ENCODE peak calls at places on chromosomes 12 and 14, in eight cellular contexts. One of them, this sample, is unnamed.

GRCh38 chr12:106978035-106978800 is 8.7 kb downstream of the MTERF2 start:
- DNase-seq in lower leg skin: no peak
- DNase-seq in NCI-H1417 treated with DMSO at 0.1 percent for 48 hours: no peak
- DNase-seq in SJSA1: peak
- DNase-seq in NCI-H1436: no peak
- DNase-seq in lung microvascular endothelial cell: peak
- DNase-seq in stimulated activated CD4-positive, alpha-beta T cell treated with anti-CD3 and anti-CD28 coated beads, Interleukin-4, amount 100 ng/mL, for 4 hours: no peak
- DNase-seq in GM12865: no peak
- DNase-seq in this sample: no peak

GRCh38 chr12:50621435-50622304 is 116.9 kb downstream of the DIP2B start:
- DNase-seq in lower leg skin: no peak
- DNase-seq in NCI-H1417 treated with DMSO at 0.1 percent for 48 hours: no peak
- DNase-seq in SJSA1: peak
- DNase-seq in NCI-H1436: no peak
- DNase-seq in lung microvascular endothelial cell: no peak
- DNase-seq in stimulated activated CD4-positive, alpha-beta T cell treated with anti-CD3 and anti-CD28 coated beads, Interleukin-4, amount 100 ng/mL, for 4 hours: no peak
- DNase-seq in GM12865: no peak
- DNase-seq in this sample: no peak

GRCh38 chr12:2555487-2556082 is 239.2 kb upstream of the FKBP4 start:
- DNase-seq in lower leg skin: no peak
- DNase-seq in NCI-H1417 treated with DMSO at 0.1 percent for 48 hours: peak
- DNase-seq in SJSA1: no peak
- DNase-seq in NCI-H1436: peak
- DNase-seq in lung microvascular endothelial cell: no peak
- DNase-seq in stimulated activated CD4-positive, alpha-beta T cell treated with anti-CD3 and anti-CD28 coated beads, Interleukin-4, amount 100 ng/mL, for 4 hours: no peak
- DNase-seq in GM12865: no peak
- DNase-seq in this sample: no peak

GRCh38 chr12:6271281-6271680 is 39.2 kb upstream of the PLEKHG6 start:
- DNase-seq in lower leg skin: no peak
- DNase-seq in NCI-H1417 treated with DMSO at 0.1 percent for 48 hours: no peak
- DNase-seq in SJSA1: no peak
- DNase-seq in NCI-H1436: no peak
- DNase-seq in lung microvascular endothelial cell: no peak
- DNase-seq in stimulated activated CD4-positive, alpha-beta T cell treated with anti-CD3 and anti-CD28 coated beads, Interleukin-4, amount 100 ng/mL, for 4 hours: no peak
- DNase-seq in GM12865: no peak
- DNase-seq in this sample: no peak

GRCh38 chr14:76977793-76978730 is 50.4 kb downstream of the IRF2BPL start:
- DNase-seq in lower leg skin: peak
- DNase-seq in NCI-H1417 treated with DMSO at 0.1 percent for 48 hours: no peak
- DNase-seq in SJSA1: no peak
- DNase-seq in NCI-H1436: no peak
- DNase-seq in lung microvascular endothelial cell: no peak
- DNase-seq in stimulated activated CD4-positive, alpha-beta T cell treated with anti-CD3 and anti-CD28 coated beads, Interleukin-4, amount 100 ng/mL, for 4 hours: peak
- DNase-seq in GM12865: peak
- DNase-seq in this sample: peak

GRCh38 chr12:132734206-132734605 is 23.6 kb downstream of the PGAM5 start:
- DNase-seq in lower leg skin: no peak
- DNase-seq in NCI-H1417 treated with DMSO at 0.1 percent for 48 hours: no peak
- DNase-seq in SJSA1: no peak
- DNase-seq in NCI-H1436: no peak
- DNase-seq in lung microvascular endothelial cell: no peak
- DNase-seq in stimulated activated CD4-positive, alpha-beta T cell treated with anti-CD3 and anti-CD28 coated beads, Interleukin-4, amount 100 ng/mL, for 4 hours: no peak
- DNase-seq in GM12865: no peak
- DNase-seq in this sample: no peak

GRCh38 chr14:79028281-79028680 is 858.1 kb downstream of the NRXN3 start:
- DNase-seq in lower leg skin: no peak
- DNase-seq in NCI-H1417 treated with DMSO at 0.1 percent for 48 hours: no peak
- DNase-seq in SJSA1: no peak
- DNase-seq in NCI-H1436: no peak
- DNase-seq in lung microvascular endothelial cell: no peak
- DNase-seq in stimulated activated CD4-positive, alpha-beta T cell treated with anti-CD3 and anti-CD28 coated beads, Interleukin-4, amount 100 ng/mL, for 4 hours: no peak
- DNase-seq in GM12865: no peak
- DNase-seq in this sample: no peak

GRCh38 chr14:91059576-91060471 is 617 bp downstream of the RPS6KA5 start:
- DNase-seq in lower leg skin: peak
- DNase-seq in NCI-H1417 treated with DMSO at 0.1 percent for 48 hours: no peak
- DNase-seq in SJSA1: peak
- DNase-seq in NCI-H1436: peak
- DNase-seq in lung microvascular endothelial cell: peak
- DNase-seq in stimulated activated CD4-positive, alpha-beta T cell treated with anti-CD3 and anti-CD28 coated beads, Interleukin-4, amount 100 ng/mL, for 4 hours: peak
- DNase-seq in GM12865: peak
- DNase-seq in this sample: peak

GRCh38 chr14:105387530-105387922 is 10.8 kb upstream of the TEX22 start:
- DNase-seq in lower leg skin: no peak
- DNase-seq in NCI-H1417 treated with DMSO at 0.1 percent for 48 hours: no peak
- DNase-seq in SJSA1: no peak
- DNase-seq in NCI-H1436: no peak
- DNase-seq in lung microvascular endothelial cell: no peak
- DNase-seq in stimulated activated CD4-positive, alpha-beta T cell treated with anti-CD3 and anti-CD28 coated beads, Interleukin-4, amount 100 ng/mL, for 4 hours: no peak
- DNase-seq in GM12865: no peak
- DNase-seq in this sample: no peak

GRCh38 chr14:101781240-101782061 is 19.9 kb downstream of the PPP2R5C start:
- DNase-seq in lower leg skin: no peak
- DNase-seq in NCI-H1417 treated with DMSO at 0.1 percent for 48 hours: no peak
- DNase-seq in SJSA1: no peak
- DNase-seq in NCI-H1436: no peak
- DNase-seq in lung microvascular endothelial cell: no peak
- DNase-seq in stimulated activated CD4-positive, alpha-beta T cell treated with anti-CD3 and anti-CD28 coated beads, Interleukin-4, amount 100 ng/mL, for 4 hours: peak
- DNase-seq in GM12865: no peak
- DNase-seq in this sample: no peak

GRCh38 chr14:32698831-32699230 is 239.8 kb upstream of the NPAS3 start:
- DNase-seq in lower leg skin: no peak
- DNase-seq in NCI-H1417 treated with DMSO at 0.1 percent for 48 hours: no peak
- DNase-seq in SJSA1: no peak
- DNase-seq in NCI-H1436: no peak
- DNase-seq in lung microvascular endothelial cell: no peak
- DNase-seq in stimulated activated CD4-positive, alpha-beta T cell treated with anti-CD3 and anti-CD28 coated beads, Interleukin-4, amount 100 ng/mL, for 4 hours: no peak
- DNase-seq in GM12865: no peak
- DNase-seq in this sample: no peak

GRCh38 chr12:126780343-126780742 is 1486.6 kb upstream of the TMEM132C start:
- DNase-seq in lower leg skin: no peak
- DNase-seq in NCI-H1417 treated with DMSO at 0.1 percent for 48 hours: no peak
- DNase-seq in SJSA1: no peak
- DNase-seq in NCI-H1436: no peak
- DNase-seq in lung microvascular endothelial cell: no peak
- DNase-seq in stimulated activated CD4-positive, alpha-beta T cell treated with anti-CD3 and anti-CD28 coated beads, Interleukin-4, amount 100 ng/mL, for 4 hours: no peak
- DNase-seq in GM12865: no peak
- DNase-seq in this sample: no peak

GRCh38 chr12:26091837-26092236 is 33.0 kb downstream of the BHLHE41 start:
- DNase-seq in lower leg skin: no peak
- DNase-seq in NCI-H1417 treated with DMSO at 0.1 percent for 48 hours: no peak
- DNase-seq in SJSA1: no peak
- DNase-seq in NCI-H1436: no peak
- DNase-seq in lung microvascular endothelial cell: peak
- DNase-seq in stimulated activated CD4-positive, alpha-beta T cell treated with anti-CD3 and anti-CD28 coated beads, Interleukin-4, amount 100 ng/mL, for 4 hours: no peak
- DNase-seq in GM12865: no peak
- DNase-seq in this sample: no peak

GRCh38 chr12:111616177-111616623 is 17.1 kb upstream of the ATXN2 start:
- DNase-seq in lower leg skin: no peak
- DNase-seq in NCI-H1417 treated with DMSO at 0.1 percent for 48 hours: no peak
- DNase-seq in SJSA1: no peak
- DNase-seq in NCI-H1436: no peak
- DNase-seq in lung microvascular endothelial cell: no peak
- DNase-seq in stimulated activated CD4-positive, alpha-beta T cell treated with anti-CD3 and anti-CD28 coated beads, Interleukin-4, amount 100 ng/mL, for 4 hours: no peak
- DNase-seq in GM12865: no peak
- DNase-seq in this sample: no peak

GRCh38 chr12:132460571-132460970 is 29.4 kb upstream of the FBRSL1 start:
- DNase-seq in lower leg skin: no peak
- DNase-seq in NCI-H1417 treated with DMSO at 0.1 percent for 48 hours: no peak
- DNase-seq in SJSA1: no peak
- DNase-seq in NCI-H1436: no peak
- DNase-seq in lung microvascular endothelial cell: no peak
- DNase-seq in stimulated activated CD4-positive, alpha-beta T cell treated with anti-CD3 and anti-CD28 coated beads, Interleukin-4, amount 100 ng/mL, for 4 hours: no peak
- DNase-seq in GM12865: no peak
- DNase-seq in this sample: no peak

GRCh38 chr12:88336071-88336768 is 194.1 kb downstream of the TMTC3 start:
- DNase-seq in lower leg skin: no peak
- DNase-seq in NCI-H1417 treated with DMSO at 0.1 percent for 48 hours: no peak
- DNase-seq in SJSA1: no peak
- DNase-seq in NCI-H1436: no peak
- DNase-seq in lung microvascular endothelial cell: no peak
- DNase-seq in stimulated activated CD4-positive, alpha-beta T cell treated with anti-CD3 and anti-CD28 coated beads, Interleukin-4, amount 100 ng/mL, for 4 hours: no peak
- DNase-seq in GM12865: no peak
- DNase-seq in this sample: no peak

GRCh38 chr14:52473557-52473956 is 78.7 kb downstream of the TXNDC16 start:
- DNase-seq in lower leg skin: no peak
- DNase-seq in NCI-H1417 treated with DMSO at 0.1 percent for 48 hours: no peak
- DNase-seq in SJSA1: no peak
- DNase-seq in NCI-H1436: peak
- DNase-seq in lung microvascular endothelial cell: peak
- DNase-seq in stimulated activated CD4-positive, alpha-beta T cell treated with anti-CD3 and anti-CD28 coated beads, Interleukin-4, amount 100 ng/mL, for 4 hours: no peak
- DNase-seq in GM12865: peak
- DNase-seq in this sample: no peak

GRCh38 chr14:68340262-68340661 is 452.6 kb downstream of the ZFP36L1 start:
- DNase-seq in lower leg skin: no peak
- DNase-seq in NCI-H1417 treated with DMSO at 0.1 percent for 48 hours: no peak
- DNase-seq in SJSA1: no peak
- DNase-seq in NCI-H1436: no peak
- DNase-seq in lung microvascular endothelial cell: no peak
- DNase-seq in stimulated activated CD4-positive, alpha-beta T cell treated with anti-CD3 and anti-CD28 coated beads, Interleukin-4, amount 100 ng/mL, for 4 hours: no peak
- DNase-seq in GM12865: peak
- DNase-seq in this sample: no peak

GRCh38 chr12:89552376-89552775 is 26.5 kb upstream of the POC1B start:
- DNase-seq in lower leg skin: no peak
- DNase-seq in NCI-H1417 treated with DMSO at 0.1 percent for 48 hours: no peak
- DNase-seq in SJSA1: no peak
- DNase-seq in NCI-H1436: no peak
- DNase-seq in lung microvascular endothelial cell: no peak
- DNase-seq in stimulated activated CD4-positive, alpha-beta T cell treated with anti-CD3 and anti-CD28 coated beads, Interleukin-4, amount 100 ng/mL, for 4 hours: no peak
- DNase-seq in GM12865: no peak
- DNase-seq in this sample: no peak

GRCh38 chr14:52650774-52651173 is 44.6 kb downstream of the ERO1A start:
- DNase-seq in lower leg skin: no peak
- DNase-seq in NCI-H1417 treated with DMSO at 0.1 percent for 48 hours: no peak
- DNase-seq in SJSA1: no peak
- DNase-seq in NCI-H1436: no peak
- DNase-seq in lung microvascular endothelial cell: peak
- DNase-seq in stimulated activated CD4-positive, alpha-beta T cell treated with anti-CD3 and anti-CD28 coated beads, Interleukin-4, amount 100 ng/mL, for 4 hours: no peak
- DNase-seq in GM12865: no peak
- DNase-seq in this sample: no peak

GRCh38 chr12:41979574-41979973 is 165.1 kb downstream of the GXYLT1 start:
- DNase-seq in lower leg skin: no peak
- DNase-seq in NCI-H1417 treated with DMSO at 0.1 percent for 48 hours: no peak
- DNase-seq in SJSA1: no peak
- DNase-seq in NCI-H1436: no peak
- DNase-seq in lung microvascular endothelial cell: no peak
- DNase-seq in stimulated activated CD4-positive, alpha-beta T cell treated with anti-CD3 and anti-CD28 coated beads, Interleukin-4, amount 100 ng/mL, for 4 hours: no peak
- DNase-seq in GM12865: no peak
- DNase-seq in this sample: no peak

GRCh38 chr12:43289412-43289811 is 262.6 kb downstream of the ADAMTS20 start:
- DNase-seq in lower leg skin: no peak
- DNase-seq in NCI-H1417 treated with DMSO at 0.1 percent for 48 hours: no peak
- DNase-seq in SJSA1: no peak
- DNase-seq in NCI-H1436: no peak
- DNase-seq in lung microvascular endothelial cell: no peak
- DNase-seq in stimulated activated CD4-positive, alpha-beta T cell treated with anti-CD3 and anti-CD28 coated beads, Interleukin-4, amount 100 ng/mL, for 4 hours: no peak
- DNase-seq in GM12865: no peak
- DNase-seq in this sample: no peak

GRCh38 chr14:93033983-93034670 is 81.6 kb downstream of the ITPK1 start:
- DNase-seq in lower leg skin: no peak
- DNase-seq in NCI-H1417 treated with DMSO at 0.1 percent for 48 hours: no peak
- DNase-seq in SJSA1: no peak
- DNase-seq in NCI-H1436: peak
- DNase-seq in lung microvascular endothelial cell: peak
- DNase-seq in stimulated activated CD4-positive, alpha-beta T cell treated with anti-CD3 and anti-CD28 coated beads, Interleukin-4, amount 100 ng/mL, for 4 hours: peak
- DNase-seq in GM12865: peak
- DNase-seq in this sample: peak

GRCh38 chr12:123578243-123578642 is 6.1 kb upstream of the TMED2 start:
- DNase-seq in lower leg skin: no peak
- DNase-seq in NCI-H1417 treated with DMSO at 0.1 percent for 48 hours: no peak
- DNase-seq in SJSA1: no peak
- DNase-seq in NCI-H1436: no peak
- DNase-seq in lung microvascular endothelial cell: no peak
- DNase-seq in stimulated activated CD4-positive, alpha-beta T cell treated with anti-CD3 and anti-CD28 coated beads, Interleukin-4, amount 100 ng/mL, for 4 hours: no peak
- DNase-seq in GM12865: no peak
- DNase-seq in this sample: no peak

GRCh38 chr12:103635419-103635818 is 48.3 kb downstream of the STAB2 start:
- DNase-seq in lower leg skin: no peak
- DNase-seq in NCI-H1417 treated with DMSO at 0.1 percent for 48 hours: no peak
- DNase-seq in SJSA1: no peak
- DNase-seq in NCI-H1436: no peak
- DNase-seq in lung microvascular endothelial cell: no peak
- DNase-seq in stimulated activated CD4-positive, alpha-beta T cell treated with anti-CD3 and anti-CD28 coated beads, Interleukin-4, amount 100 ng/mL, for 4 hours: no peak
- DNase-seq in GM12865: peak
- DNase-seq in this sample: no peak

GRCh38 chr14:45698462-45699134 is 445.6 kb upstream of the MIS18BP1 start:
- DNase-seq in lower leg skin: no peak
- DNase-seq in NCI-H1417 treated with DMSO at 0.1 percent for 48 hours: no peak
- DNase-seq in SJSA1: no peak
- DNase-seq in NCI-H1436: peak
- DNase-seq in lung microvascular endothelial cell: peak
- DNase-seq in stimulated activated CD4-positive, alpha-beta T cell treated with anti-CD3 and anti-CD28 coated beads, Interleukin-4, amount 100 ng/mL, for 4 hours: no peak
- DNase-seq in GM12865: no peak
- DNase-seq in this sample: no peak

GRCh38 chr12:87687362-87687761 is 341.8 kb downstream of the C12orf50 start:
- DNase-seq in lower leg skin: no peak
- DNase-seq in NCI-H1417 treated with DMSO at 0.1 percent for 48 hours: no peak
- DNase-seq in SJSA1: peak
- DNase-seq in NCI-H1436: no peak
- DNase-seq in lung microvascular endothelial cell: no peak
- DNase-seq in stimulated activated CD4-positive, alpha-beta T cell treated with anti-CD3 and anti-CD28 coated beads, Interleukin-4, amount 100 ng/mL, for 4 hours: no peak
- DNase-seq in GM12865: no peak
- DNase-seq in this sample: no peak

GRCh38 chr12:11543513-11544168 is 105.8 kb upstream of the ETV6 start:
- DNase-seq in lower leg skin: no peak
- DNase-seq in NCI-H1417 treated with DMSO at 0.1 percent for 48 hours: no peak
- DNase-seq in SJSA1: no peak
- DNase-seq in NCI-H1436: no peak
- DNase-seq in lung microvascular endothelial cell: no peak
- DNase-seq in stimulated activated CD4-positive, alpha-beta T cell treated with anti-CD3 and anti-CD28 coated beads, Interleukin-4, amount 100 ng/mL, for 4 hours: no peak
- DNase-seq in GM12865: no peak
- DNase-seq in this sample: no peak

GRCh38 chr14:68824517-68825347 is 31.9 kb upstream of the ZFP36L1 start:
- DNase-seq in lower leg skin: peak
- DNase-seq in NCI-H1417 treated with DMSO at 0.1 percent for 48 hours: no peak
- DNase-seq in SJSA1: peak
- DNase-seq in NCI-H1436: peak
- DNase-seq in lung microvascular endothelial cell: peak
- DNase-seq in stimulated activated CD4-positive, alpha-beta T cell treated with anti-CD3 and anti-CD28 coated beads, Interleukin-4, amount 100 ng/mL, for 4 hours: no peak
- DNase-seq in GM12865: peak
- DNase-seq in this sample: no peak

GRCh38 chr14:64970041-64970440 is 2.1 kb downstream of the RAB15 start:
- DNase-seq in lower leg skin: no peak
- DNase-seq in NCI-H1417 treated with DMSO at 0.1 percent for 48 hours: no peak
- DNase-seq in SJSA1: no peak
- DNase-seq in NCI-H1436: no peak
- DNase-seq in lung microvascular endothelial cell: no peak
- DNase-seq in stimulated activated CD4-positive, alpha-beta T cell treated with anti-CD3 and anti-CD28 coated beads, Interleukin-4, amount 100 ng/mL, for 4 hours: no peak
- DNase-seq in GM12865: no peak
- DNase-seq in this sample: no peak

This sample was measured in B cell.